ENCODE peak calls at places on chromosomes 11 and 22, in five cellular contexts. T is nephron progenitor cell, M is K562, U is GF-D8, H is posterior vena cava. R is an unnamed sample.

GRCh38 chr11:123472236-123472935 is 42.3 kb downstream of the GRAMD1B start:
- DNase-seq in T (no peak), M (no peak), U (no peak), H (no peak), R (no peak)

GRCh38 chr11:13578514-13579140 is 82.8 kb upstream of the PTH start:
- DNase-seq in T (no peak), M (no peak), U (no peak), H (no peak), R (no peak)

GRCh38 chr22:19718255-19719054 is 4.2 kb downstream of the SEPTIN5 start:
- DNase-seq in T (peak; percentile 27), M (peak; percentile 98), U (no peak), H (no peak), R (no peak)

GRCh38 chr22:33853200-33854097 is 66.8 kb downstream of the LARGE1 start:
- DNase-seq in T (no peak), M (no peak), U (no peak), H (peak; percentile 86), R (no peak)

GRCh38 chr11:117830072-117830471 is 5.5 kb upstream of the FXYD2 start:
- DNase-seq in T (no peak), M (no peak), U (no peak), H (peak; percentile 79), R (no peak)

GRCh38 chr11:43947003-43947500 is 4.6 kb downstream of the C11orf96 start:
- DNase-seq in T (peak; percentile 22), M (peak; percentile 49), U (no peak), H (peak; percentile 83), R (no peak)

GRCh38 chr11:70537576-70538571 is 139.5 kb downstream of the CTTN start:
- DNase-seq in T (no peak), M (no peak), U (no peak), H (peak; percentile 71), R (no peak)

GRCh38 chr11:64485077-64485476 is 105.9 kb upstream of the SLC22A12 start:
- DNase-seq in T (no peak), M (no peak), U (no peak), H (no peak), R (no peak)

GRCh38 chr11:27722117-27722844 is 22.0 kb upstream of the BDNF start:
- DNase-seq in T (peak; percentile 55), M (no peak), U (no peak), H (no peak), R (no peak)